ENCODE peak calls at places on chromosomes 16 and 17, in six cellular contexts. O is IMR-90, R is mesenchymal stem cell, C is neuronal stem cell, U is H1, P is trophoblast cell. Y is an unnamed sample.
A peak's percentile ranks its signal among the peaks of the same experiment; 100 is the strongest.

GRCh38 chr17:29257756-29258155 is 11.1 kb downstream of the CRYBA1 start:
- DNase-seq in U (no peak), P (no peak), R (peak; percentile 46), O (peak; percentile 60), C (no peak), Y (no peak)

GRCh38 chr17:32461853-32462617 is 17.7 kb downstream of the PSMD11 start:
- DNase-seq in U (no peak), C (peak; percentile 45), P (peak; percentile 68), O (peak; percentile 52), R (peak; percentile 75), Y (peak; percentile 66)

GRCh38 chr16:63447121-63447520 is 1410.9 kb upstream of the CDH8 start:
- DNase-seq in O (no peak), U (no peak), P (no peak), C (peak; percentile 9), R (no peak), Y (no peak)

GRCh38 chr17:1039511-1040215 is 42.7 kb downstream of the TIMM22 start:
- DNase-seq in O (no peak), U (no peak), P (peak; percentile 14), R (no peak), C (no peak), Y (peak; percentile 62)

GRCh38 chr16:53781023-53781605 is 77.2 kb downstream of the FTO start:
- DNase-seq in U (no peak), O (peak; percentile 67), C (no peak), R (peak; percentile 59), P (no peak), Y (no peak)

GRCh38 chr16:9633844-9634243 is 542.4 kb downstream of the HAPSTR1 start:
- DNase-seq in P (no peak), U (no peak), C (no peak), R (no peak), O (no peak), Y (no peak)

GRCh38 chr17:50361561-50362480 is 11.2 kb downstream of the MRPL27 start:
- DNase-seq in C (no peak), O (peak; percentile 74), R (peak; percentile 75), U (peak; percentile 34), P (peak; percentile 40), Y (peak; percentile 83)

GRCh38 chr16:55059146-55059545 is 128.5 kb downstream of the IRX5 start:
- DNase-seq in C (no peak), U (no peak), R (no peak), P (no peak), O (no peak), Y (no peak)

GRCh38 chr16:89562027-89562599 is 1.6 kb downstream of the RPL13 start:
- DNase-seq in O (no peak), R (no peak), P (peak; percentile 83), U (no peak), C (no peak), Y (no peak)

GRCh38 chr16:77805403-77805802 is 17.0 kb downstream of the VAT1L start:
- DNase-seq in O (no peak), C (no peak), U (no peak), R (no peak), P (no peak), Y (no peak)

GRCh38 chr17:68612923-68613292 is 11.7 kb upstream of the FAM20A start:
- DNase-seq in P (no peak), R (no peak), C (no peak), U (no peak), O (no peak), Y (no peak)

GRCh38 chr17:28982191-28982793 is 23.5 kb downstream of the SEZ6 start:
- DNase-seq in O (peak; percentile 24), C (no peak), U (no peak), R (peak; percentile 62), P (peak; percentile 60), Y (no peak)

DNA sequence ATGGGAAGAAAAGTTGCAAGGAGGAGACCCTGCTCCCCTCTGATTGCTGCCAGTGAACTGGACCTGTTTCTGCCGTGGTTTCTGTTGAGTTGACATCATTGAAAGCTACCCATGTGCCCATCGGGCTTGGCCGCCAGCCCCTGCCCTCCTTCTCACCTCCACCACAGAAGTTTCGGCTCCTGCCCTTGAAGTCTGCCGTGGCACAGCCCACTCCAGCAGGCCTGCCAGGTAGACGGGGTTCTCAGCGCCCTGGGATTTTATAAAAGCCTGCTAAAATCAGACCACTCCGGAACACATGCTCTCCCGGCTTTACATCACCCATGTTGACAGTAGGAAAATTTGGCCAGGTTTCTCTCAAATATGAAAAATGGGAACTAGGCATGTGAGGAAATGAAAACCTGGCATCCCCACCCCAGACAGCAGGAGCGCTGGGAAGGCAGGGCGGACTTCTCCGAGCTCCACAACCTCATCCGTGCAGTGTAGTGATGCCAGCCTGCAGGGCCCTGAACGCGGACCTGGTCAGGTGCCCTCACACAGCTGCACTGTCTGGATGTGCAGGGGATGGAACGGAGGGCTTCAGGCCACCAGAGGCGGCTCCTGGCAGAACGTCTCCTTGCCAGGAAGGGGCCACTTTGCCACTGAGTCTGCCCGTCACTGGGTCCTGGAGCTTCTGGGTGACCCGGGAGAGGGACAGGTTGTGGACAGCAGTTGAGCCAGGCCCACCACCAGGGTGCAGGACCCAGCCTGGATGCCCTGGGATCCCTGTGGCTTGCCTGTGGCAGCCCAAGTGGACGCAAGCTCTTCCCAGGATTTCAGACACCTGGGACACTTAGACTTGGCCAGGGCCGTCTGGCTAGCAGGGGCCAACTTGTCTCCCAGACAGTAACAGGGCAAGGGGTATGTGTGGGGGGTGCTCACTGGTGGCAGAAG is 6.9 kb upstream of the GSE1 start:
- DNase-seq in R (no peak), P (no peak), O (no peak), C (no peak), U (no peak), Y (no peak)
- H2BK5ac ChIP-seq in R (no peak overlapping the region), P (no peak overlapping the region), O (no peak overlapping the region), C (peak overlapping the region; percentile 56), U (peak overlapping the region; percentile 74), Y (no peak overlapping the region)

GRCh38 chr17:63191610-63192009 is 225.6 kb downstream of the TANC2 start:
- DNase-seq in C (no peak), U (no peak), R (no peak), O (no peak), P (no peak), Y (no peak)
- H4K91ac ChIP-seq in C (no peak overlapping the region), U (no peak overlapping the region), R (no peak overlapping the region), O (no peak overlapping the region), P (no peak overlapping the region), Y (no peak overlapping the region)

GRCh38 chr17:65531508-65532431 is 29.7 kb downstream of the AXIN2 start:
- DNase-seq in C (no peak), U (no peak), O (peak; percentile 67), R (peak; percentile 77), P (peak; percentile 88), Y (no peak)
- H2BK5ac ChIP-seq in C (no peak overlapping the region), U (no peak overlapping the region), O (no peak overlapping the region), R (no peak overlapping the region), P (peak overlapping the region; percentile 96), Y (no peak overlapping the region)

GRCh38 chr16:86888240-86889044 is 310.1 kb downstream of the FOXL1 start:
- DNase-seq in U (no peak), P (no peak), O (peak; percentile 43), R (no peak), C (no peak), Y (no peak)

GRCh38 chr16:86892509-86892908 is 314.2 kb downstream of the FOXL1 start:
- DNase-seq in U (no peak), R (no peak), P (no peak), C (no peak), O (peak; percentile 59), Y (no peak)

GRCh38 chr16:86889974-86890373 is 311.6 kb downstream of the FOXL1 start:
- DNase-seq in U (no peak), P (no peak), R (no peak), C (no peak), O (no peak), Y (no peak)

GRCh38 chr16:86893513-86893912 is 315.2 kb downstream of the FOXL1 start:
- DNase-seq in P (no peak), U (no peak), O (no peak), R (no peak), C (no peak), Y (no peak)

GRCh38 chr16:86891121-86891520 is 312.8 kb downstream of the FOXL1 start:
- DNase-seq in U (no peak), O (no peak), C (no peak), R (no peak), P (no peak), Y (no peak)
- H4K91ac ChIP-seq in U (no peak overlapping the region), O (no peak overlapping the region), C (no peak overlapping the region), R (no peak overlapping the region), P (no peak overlapping the region), Y (no peak overlapping the region)

Y was measured in H9.